ENCODE peak calls at places on chromosome 3, in five cellular contexts. K, G, V, H and U are unnamed samples.

GRCh38 chr3:66196633-66197032 is 24.2 kb upstream of the SLC25A26 start:
- DNase-seq in H (no peak), V (no peak), K (no peak), G (no peak), U (no peak)

GRCh38 chr3:98705694-98706093 is 57.4 kb upstream of the ST3GAL6 start:
- DNase-seq in G (no peak), H (peak), K (no peak), V (no peak), U (no peak)

GRCh38 chr3:178568152-178568753 is 32.0 kb downstream of the KCNMB2 start:
- DNase-seq in H (no peak), V (no peak), K (no peak), G (peak), U (no peak)

GRCh38 chr3:76021376-76021775 is 236.0 kb upstream of the ZNF717 start:
- DNase-seq in H (no peak), G (no peak), V (no peak), K (no peak), U (no peak)

GRCh38 chr3:69178838-69179739 is 56.7 kb upstream of the LMOD3 start:
- DNase-seq in H (peak), K (no peak), G (no peak), V (no peak), U (no peak)

GRCh38 chr3:135224963-135225362 is 429.9 kb downstream of the EPHB1 start:
- DNase-seq in G (no peak), K (no peak), H (no peak), V (no peak), U (no peak)

GRCh38 chr3:72960812-72961518 is 35.6 kb upstream of the PPP4R2 start:
- DNase-seq in H (peak), K (no peak), G (no peak), V (no peak), U (no peak)

GRCh38 chr3:169744332-169745054 is 20.4 kb downstream of the TERC start:
- DNase-seq in K (no peak), V (no peak), G (no peak), H (peak), U (no peak)

GRCh38 chr3:195873281-195873887 is 35.0 kb downstream of the TNK2 start:
- DNase-seq in V (no peak), G (no peak), H (no peak), K (no peak), U (no peak)

GRCh38 chr3:16388850-16389411 is 123.9 kb downstream of the OXNAD1 start:
- DNase-seq in K (no peak), G (no peak), V (no peak), H (no peak), U (no peak)

GRCh38 chr3:149701206-149701976 is 43.6 kb upstream of the WWTR1 start:
- DNase-seq in H (no peak), G (no peak), V (no peak), K (no peak), U (no peak)

GRCh38 chr3:151296226-151296625 is 17.9 kb upstream of the P2RY14 start:
- DNase-seq in V (no peak), G (no peak), K (no peak), H (no peak), U (no peak)

GRCh38 chr3:5250467-5251195 is 63.1 kb downstream of the EDEM1 start:
- DNase-seq in G (no peak), H (no peak), K (no peak), V (no peak), U (no peak)

GRCh38 chr3:98602078-98602678 is 8.8 kb upstream of the CPOX start:
- DNase-seq in V (peak), K (no peak), H (peak), G (peak), U (peak)

GRCh38 chr3:40741729-40742128 is 217.0 kb downstream of the ZNF621 start:
- DNase-seq in V (no peak), G (no peak), K (no peak), H (no peak), U (no peak)

GRCh38 chr3:22959593-22959992 is 243.5 kb upstream of the UBE2E2 start:
- DNase-seq in K (no peak), V (no peak), G (peak), H (no peak), U (no peak)